ENCODE peak calls at places on chromosomes 16 and 17, in seven cellular contexts. O, P, A, Y, E, K and W are unnamed samples.

GRCh38 chr17:44798352-44798751 is 31.7 kb downstream of the GJC1 start:
- DNase-seq in P (no peak), K (no peak), Y (no peak), O (no peak), A (no peak), E (no peak), W (no peak)

GRCh38 chr16:68235105-68235881 is 634 bp downstream of the ESRP2 start:
- DNase-seq in O (no peak), A (peak; percentile 30), K (no peak), P (no peak), E (no peak), Y (peak; percentile 73), W (no peak)

GRCh38 chr17:63150994-63151464 is 185.0 kb downstream of the TANC2 start:
- DNase-seq in P (no peak), Y (no peak), A (no peak), E (no peak), K (no peak), O (no peak), W (peak; percentile 38)

GRCh38 chr17:6666077-6666521 is 14.5 kb downstream of the C17orf100 start:
- DNase-seq in K (no peak), Y (peak; percentile 78), E (peak; percentile 33), O (peak; percentile 39), A (peak; percentile 61), P (no peak), W (peak; percentile 77)

GRCh38 chr17:41689497-41690299 is 1.0 kb downstream of the EIF1 start:
- DNase-seq in O (no peak), E (peak; percentile 58), K (no peak), A (no peak), Y (peak; percentile 67), P (no peak), W (peak; percentile 68)

GRCh38 chr16:49701867-49702494 is 153.9 kb downstream of the ZNF423 start:
- DNase-seq in A (peak; percentile 76), Y (no peak), K (no peak), E (no peak), P (no peak), O (no peak), W (peak; percentile 76)

GRCh38 chr17:57370051-57370581 is 113.8 kb downstream of the MSI2 start:
- DNase-seq in K (no peak), P (no peak), O (no peak), Y (no peak), A (no peak), E (no peak), W (no peak)

GRCh38 chr16:86044881-86045600 is 146.1 kb downstream of the IRF8 start:
- DNase-seq in P (peak; percentile 28), K (no peak), E (peak; percentile 19), O (no peak), Y (peak; percentile 50), A (no peak), W (no peak)